ENCODE peak calls at places on chromosomes 2 and 18, in ten cellular contexts. One of them, this sample, is unnamed. For H3K36me3, the result is how much of the 10 kb centered on the place peaks cover.

GRCh38 chr2:174664084-174664759 is 66.6 kb upstream of the WIPF1 start:
- DNase-seq in Panc1: no peak
- DNase-seq in tibial artery: no peak
- DNase-seq in CD8-positive, alpha-beta T cell: no peak
- DNase-seq in lung: no peak
- DNase-seq in heart left ventricle: no peak
- DNase-seq in OCI-LY7: no peak
- DNase-seq in BJ: no peak
- DNase-seq in HCT116: no peak
- DNase-seq in GM23248: peak
- DNase-seq in this sample: no peak

GRCh38 chr2:118089015-118089800 is 937 bp downstream of the INSIG2 start:
- DNase-seq in Panc1: no peak
- DNase-seq in tibial artery: peak
- DNase-seq in CD8-positive, alpha-beta T cell: peak
- DNase-seq in lung: no peak
- DNase-seq in heart left ventricle: no peak
- DNase-seq in OCI-LY7: peak
- DNase-seq in BJ: no peak
- DNase-seq in HCT116: no peak
- DNase-seq in GM23248: peak
- DNase-seq in this sample: no peak

GRCh38 chr2:11656671-11657101 is 13.3 kb downstream of the NTSR2 start:
- DNase-seq in Panc1: no peak
- DNase-seq in tibial artery: no peak
- DNase-seq in CD8-positive, alpha-beta T cell: no peak
- DNase-seq in lung: no peak
- DNase-seq in heart left ventricle: no peak
- DNase-seq in OCI-LY7: no peak
- DNase-seq in BJ: no peak
- DNase-seq in HCT116: no peak
- DNase-seq in GM23248: no peak
- DNase-seq in this sample: no peak

GRCh38 chr18:61993831-61994230 is 101.0 kb upstream of the RNF152 start:
- DNase-seq in Panc1: no peak
- DNase-seq in tibial artery: no peak
- DNase-seq in CD8-positive, alpha-beta T cell: no peak
- DNase-seq in lung: no peak
- DNase-seq in heart left ventricle: no peak
- DNase-seq in OCI-LY7: no peak
- DNase-seq in BJ: no peak
- DNase-seq in HCT116: no peak
- DNase-seq in GM23248: peak
- DNase-seq in this sample: no peak

GRCh38 chr2:70514612-70515055 is 39.0 kb downstream of the TGFA start:
- DNase-seq in Panc1: no peak
- DNase-seq in tibial artery: no peak
- DNase-seq in CD8-positive, alpha-beta T cell: no peak
- DNase-seq in lung: peak
- DNase-seq in heart left ventricle: peak
- DNase-seq in OCI-LY7: no peak
- DNase-seq in BJ: no peak
- DNase-seq in HCT116: no peak
- DNase-seq in GM23248: no peak
- DNase-seq in this sample: no peak

GRCh38 chr2:68537872-68538271 is 70.5 kb downstream of the APLF start:
- DNase-seq in Panc1: no peak
- DNase-seq in tibial artery: no peak
- DNase-seq in CD8-positive, alpha-beta T cell: no peak
- DNase-seq in lung: no peak
- DNase-seq in heart left ventricle: no peak
- DNase-seq in OCI-LY7: no peak
- DNase-seq in BJ: no peak
- DNase-seq in HCT116: no peak
- DNase-seq in GM23248: peak
- DNase-seq in this sample: no peak

GRCh38 chr2:54680397-54681032 is 42.9 kb upstream of the EML6 start:
- DNase-seq in Panc1: no peak
- DNase-seq in tibial artery: no peak
- DNase-seq in CD8-positive, alpha-beta T cell: no peak
- DNase-seq in lung: no peak
- DNase-seq in heart left ventricle: peak
- DNase-seq in OCI-LY7: peak
- DNase-seq in BJ: no peak
- DNase-seq in HCT116: no peak
- DNase-seq in GM23248: peak
- DNase-seq in this sample: peak

GRCh38 chr2:151777487-151777886 is 43.2 kb upstream of the NEB start:
- DNase-seq in Panc1: no peak
- DNase-seq in tibial artery: no peak
- DNase-seq in CD8-positive, alpha-beta T cell: no peak
- DNase-seq in lung: no peak
- DNase-seq in heart left ventricle: no peak
- DNase-seq in OCI-LY7: no peak
- DNase-seq in BJ: no peak
- DNase-seq in HCT116: no peak
- DNase-seq in GM23248: no peak
- DNase-seq in this sample: no peak

GRCh38 chr2:88087073-88087472 is 19.4 kb downstream of the SMYD1 start:
- DNase-seq in Panc1: no peak
- DNase-seq in tibial artery: no peak
- DNase-seq in CD8-positive, alpha-beta T cell: no peak
- DNase-seq in lung: no peak
- DNase-seq in heart left ventricle: no peak
- DNase-seq in OCI-LY7: no peak
- DNase-seq in BJ: no peak
- DNase-seq in HCT116: no peak
- DNase-seq in GM23248: no peak
- DNase-seq in this sample: no peak

GRCh38 chr2:88085602-88086001 is 18.0 kb downstream of the SMYD1 start:
- DNase-seq in Panc1: no peak
- DNase-seq in tibial artery: no peak
- DNase-seq in CD8-positive, alpha-beta T cell: no peak
- DNase-seq in lung: no peak
- DNase-seq in heart left ventricle: no peak
- DNase-seq in OCI-LY7: no peak
- DNase-seq in BJ: no peak
- DNase-seq in HCT116: no peak
- DNase-seq in GM23248: no peak
- DNase-seq in this sample: no peak

GRCh38 chr2:88088999-88089398 is 21.4 kb downstream of the SMYD1 start:
- DNase-seq in Panc1: no peak
- DNase-seq in tibial artery: no peak
- DNase-seq in CD8-positive, alpha-beta T cell: no peak
- DNase-seq in lung: no peak
- DNase-seq in heart left ventricle: no peak
- DNase-seq in OCI-LY7: no peak
- DNase-seq in BJ: no peak
- DNase-seq in HCT116: no peak
- DNase-seq in GM23248: no peak
- DNase-seq in this sample: no peak

GRCh38 chr2:88086401-88086800 is 18.8 kb downstream of the SMYD1 start:
- DNase-seq in Panc1: no peak
- DNase-seq in tibial artery: no peak
- DNase-seq in CD8-positive, alpha-beta T cell: no peak
- DNase-seq in lung: no peak
- DNase-seq in heart left ventricle: no peak
- DNase-seq in OCI-LY7: no peak
- DNase-seq in BJ: no peak
- DNase-seq in HCT116: no peak
- DNase-seq in GM23248: no peak
- DNase-seq in this sample: no peak

DNA sequence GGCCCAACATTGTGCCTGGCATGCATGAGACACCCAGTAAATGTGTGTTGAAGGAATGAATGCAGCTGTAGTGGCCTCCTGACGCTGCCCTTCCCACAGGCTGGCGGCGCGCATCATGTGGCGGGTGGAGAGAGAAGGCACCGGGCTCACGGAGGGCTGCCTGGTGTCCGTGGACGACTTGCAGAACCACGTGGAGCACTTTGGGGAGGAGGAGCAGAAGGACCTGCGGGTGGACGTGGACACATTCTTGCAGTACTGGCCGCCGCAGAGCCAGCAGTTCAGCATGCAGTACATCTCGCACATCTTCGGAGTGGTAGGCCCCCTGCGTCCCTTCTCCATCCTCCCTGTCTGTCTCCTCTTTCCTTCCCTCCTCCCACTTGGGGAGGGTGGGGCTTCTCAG is 20.1 kb downstream of the SMYD1 start:
- DNase-seq in Panc1: no peak
- DNase-seq in tibial artery: no peak
- DNase-seq in CD8-positive, alpha-beta T cell: no peak
- DNase-seq in lung: no peak
- DNase-seq in heart left ventricle: no peak
- DNase-seq in OCI-LY7: no peak
- DNase-seq in BJ: no peak
- DNase-seq in HCT116: no peak
- DNase-seq in GM23248: no peak
- DNase-seq in this sample: no peak
- H3K36me3 ChIP-seq in Panc1: under half
- H3K36me3 ChIP-seq in tibial artery: under half
- H3K36me3 ChIP-seq in CD8-positive, alpha-beta T cell: under half
- H3K36me3 ChIP-seq in lung: under half
- H3K36me3 ChIP-seq in heart left ventricle: under half
- H3K36me3 ChIP-seq in OCI-LY7: under half
- H3K36me3 ChIP-seq in BJ: under half
- H3K36me3 ChIP-seq in HCT116: under half
- H3K36me3 ChIP-seq in GM23248: under half
- H3K36me3 ChIP-seq in this sample: under half

GRCh38 chr2:234958311-234958710 is 6.5 kb downstream of the SH3BP4 start:
- DNase-seq in Panc1: no peak
- DNase-seq in tibial artery: no peak
- DNase-seq in CD8-positive, alpha-beta T cell: no peak
- DNase-seq in lung: no peak
- DNase-seq in heart left ventricle: no peak
- DNase-seq in OCI-LY7: no peak
- DNase-seq in BJ: no peak
- DNase-seq in HCT116: no peak
- DNase-seq in GM23248: no peak
- DNase-seq in this sample: no peak

GRCh38 chr2:234960091-234961088 is 8.6 kb downstream of the SH3BP4 start:
- DNase-seq in Panc1: no peak
- DNase-seq in tibial artery: no peak
- DNase-seq in CD8-positive, alpha-beta T cell: no peak
- DNase-seq in lung: no peak
- DNase-seq in heart left ventricle: no peak
- DNase-seq in OCI-LY7: no peak
- DNase-seq in BJ: no peak
- DNase-seq in HCT116: no peak
- DNase-seq in GM23248: peak
- DNase-seq in this sample: no peak

GRCh38 chr2:234955971-234956509 is 4.2 kb downstream of the SH3BP4 start:
- DNase-seq in Panc1: no peak
- DNase-seq in tibial artery: no peak
- DNase-seq in CD8-positive, alpha-beta T cell: no peak
- DNase-seq in lung: no peak
- DNase-seq in heart left ventricle: no peak
- DNase-seq in OCI-LY7: no peak
- DNase-seq in BJ: no peak
- DNase-seq in HCT116: no peak
- DNase-seq in GM23248: no peak
- DNase-seq in this sample: no peak

GRCh38 chr2:234957533-234958135 is 5.8 kb downstream of the SH3BP4 start:
- DNase-seq in Panc1: no peak
- DNase-seq in tibial artery: no peak
- DNase-seq in CD8-positive, alpha-beta T cell: no peak
- DNase-seq in lung: no peak
- DNase-seq in heart left ventricle: no peak
- DNase-seq in OCI-LY7: no peak
- DNase-seq in BJ: no peak
- DNase-seq in HCT116: no peak
- DNase-seq in GM23248: peak
- DNase-seq in this sample: no peak

DNA sequence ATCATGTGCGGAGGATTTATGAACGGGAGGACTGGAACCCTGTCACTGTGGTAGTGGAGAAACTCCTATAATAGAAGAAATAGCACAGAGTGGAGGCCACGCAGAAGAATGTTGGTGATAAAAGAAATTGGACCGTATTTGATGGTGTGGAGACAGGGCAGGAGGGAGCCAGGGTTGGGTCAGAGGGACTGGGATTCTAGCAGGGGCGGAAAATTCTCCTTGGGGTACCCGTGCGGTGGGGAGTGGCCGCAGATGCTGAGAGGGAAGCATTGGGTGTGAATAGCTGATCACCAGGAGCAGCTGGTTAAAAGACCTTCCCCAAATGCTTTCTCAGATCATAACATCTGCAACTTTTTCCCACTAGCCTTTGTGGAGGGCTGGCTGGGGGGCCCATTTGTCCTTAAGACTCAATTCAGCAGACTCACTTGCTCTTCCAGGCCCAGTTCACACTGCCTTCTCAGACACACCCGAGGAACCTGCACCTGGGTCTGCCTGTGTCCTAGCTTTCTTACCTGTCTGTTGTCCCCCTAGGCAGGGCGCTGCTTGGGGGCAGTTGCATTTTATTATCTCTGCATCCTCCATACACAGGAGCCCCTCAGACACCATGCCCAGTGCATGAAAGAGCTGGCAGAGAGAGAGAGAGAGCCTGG is 7.1 kb downstream of the SH3BP4 start:
- DNase-seq in Panc1: no peak
- DNase-seq in tibial artery: no peak
- DNase-seq in CD8-positive, alpha-beta T cell: no peak
- DNase-seq in lung: no peak
- DNase-seq in heart left ventricle: no peak
- DNase-seq in OCI-LY7: no peak
- DNase-seq in BJ: no peak
- DNase-seq in HCT116: no peak
- DNase-seq in GM23248: no peak
- DNase-seq in this sample: no peak
- H3K36me3 ChIP-seq in Panc1: under half
- H3K36me3 ChIP-seq in tibial artery: under half
- H3K36me3 ChIP-seq in CD8-positive, alpha-beta T cell: under half
- H3K36me3 ChIP-seq in lung: under half
- H3K36me3 ChIP-seq in heart left ventricle: under half
- H3K36me3 ChIP-seq in OCI-LY7: under half
- H3K36me3 ChIP-seq in BJ: under half
- H3K36me3 ChIP-seq in HCT116: under half
- H3K36me3 ChIP-seq in GM23248: under half
- H3K36me3 ChIP-seq in this sample: under half

GRCh38 chr2:100196786-100197494 is 54.5 kb upstream of the AFF3 start:
- DNase-seq in Panc1: no peak
- DNase-seq in tibial artery: no peak
- DNase-seq in CD8-positive, alpha-beta T cell: no peak
- DNase-seq in lung: no peak
- DNase-seq in heart left ventricle: no peak
- DNase-seq in OCI-LY7: no peak
- DNase-seq in BJ: peak
- DNase-seq in HCT116: no peak
- DNase-seq in GM23248: peak
- DNase-seq in this sample: no peak
- H3K36me3 ChIP-seq in Panc1: under half
- H3K36me3 ChIP-seq in tibial artery: under half
- H3K36me3 ChIP-seq in CD8-positive, alpha-beta T cell: under half
- H3K36me3 ChIP-seq in lung: under half
- H3K36me3 ChIP-seq in heart left ventricle: under half
- H3K36me3 ChIP-seq in OCI-LY7: under half
- H3K36me3 ChIP-seq in BJ: under half
- H3K36me3 ChIP-seq in HCT116: under half
- H3K36me3 ChIP-seq in GM23248: under half
- H3K36me3 ChIP-seq in this sample: under half

GRCh38 chr2:224362094-224362493 is 39.8 kb downstream of the FAM124B start:
- DNase-seq in Panc1: no peak
- DNase-seq in tibial artery: no peak
- DNase-seq in CD8-positive, alpha-beta T cell: no peak
- DNase-seq in lung: no peak
- DNase-seq in heart left ventricle: no peak
- DNase-seq in OCI-LY7: no peak
- DNase-seq in BJ: no peak
- DNase-seq in HCT116: no peak
- DNase-seq in GM23248: no peak
- DNase-seq in this sample: no peak

GRCh38 chr2:224360801-224361251 is 41.1 kb downstream of the FAM124B start:
- DNase-seq in Panc1: no peak
- DNase-seq in tibial artery: no peak
- DNase-seq in CD8-positive, alpha-beta T cell: no peak
- DNase-seq in lung: no peak
- DNase-seq in heart left ventricle: no peak
- DNase-seq in OCI-LY7: no peak
- DNase-seq in BJ: no peak
- DNase-seq in HCT116: no peak
- DNase-seq in GM23248: peak
- DNase-seq in this sample: no peak

GRCh38 chr2:224366269-224366668 is 35.6 kb downstream of the FAM124B start:
- DNase-seq in Panc1: no peak
- DNase-seq in tibial artery: no peak
- DNase-seq in CD8-positive, alpha-beta T cell: no peak
- DNase-seq in lung: no peak
- DNase-seq in heart left ventricle: no peak
- DNase-seq in OCI-LY7: no peak
- DNase-seq in BJ: no peak
- DNase-seq in HCT116: no peak
- DNase-seq in GM23248: peak
- DNase-seq in this sample: no peak

GRCh38 chr2:224359569-224359968 is 42.3 kb downstream of the FAM124B start:
- DNase-seq in Panc1: no peak
- DNase-seq in tibial artery: no peak
- DNase-seq in CD8-positive, alpha-beta T cell: no peak
- DNase-seq in lung: no peak
- DNase-seq in heart left ventricle: no peak
- DNase-seq in OCI-LY7: peak
- DNase-seq in BJ: no peak
- DNase-seq in HCT116: no peak
- DNase-seq in GM23248: peak
- DNase-seq in this sample: peak

GRCh38 chr2:224363281-224363680 is 38.6 kb downstream of the FAM124B start:
- DNase-seq in Panc1: no peak
- DNase-seq in tibial artery: no peak
- DNase-seq in CD8-positive, alpha-beta T cell: no peak
- DNase-seq in lung: no peak
- DNase-seq in heart left ventricle: no peak
- DNase-seq in OCI-LY7: no peak
- DNase-seq in BJ: no peak
- DNase-seq in HCT116: no peak
- DNase-seq in GM23248: no peak
- DNase-seq in this sample: no peak
- H3K36me3 ChIP-seq in Panc1: under half
- H3K36me3 ChIP-seq in tibial artery: under half
- H3K36me3 ChIP-seq in CD8-positive, alpha-beta T cell: under half
- H3K36me3 ChIP-seq in lung: under half
- H3K36me3 ChIP-seq in heart left ventricle: under half
- H3K36me3 ChIP-seq in OCI-LY7: under half
- H3K36me3 ChIP-seq in BJ: under half
- H3K36me3 ChIP-seq in HCT116: under half
- H3K36me3 ChIP-seq in GM23248: under half
- H3K36me3 ChIP-seq in this sample: under half